ENCODE peak calls at places on chromosomes 2 and 18, in six cellular contexts. W is astrocyte of the spinal cord, K is fibroblast of villous mesenchyme, Y is spleen, G is heart left ventricle, I is AG04450. Z is an unnamed sample.

GRCh38 chr2:149370061-149370775 is 39.8 kb downstream of the LYPD6 start:
- DNase-seq in I (no peak), K (no peak), G (no peak), W (no peak), Y (no peak), Z (no peak)

GRCh38 chr2:98674233-98674964 is 56.5 kb downstream of the MGAT4A start:
- DNase-seq in I (no peak), G (no peak), W (no peak), Y (no peak), K (no peak), Z (no peak)

GRCh38 chr2:79817288-79817687 is 304.4 kb downstream of the CTNNA2 start:
- DNase-seq in G (no peak), Y (no peak), W (no peak), I (no peak), K (no peak), Z (no peak)

GRCh38 chr2:129379411-129379810 is 600.1 kb upstream of the RAB6C start:
- DNase-seq in I (no peak), G (no peak), K (no peak), W (no peak), Y (no peak), Z (no peak)

GRCh38 chr2:198309673-198310280 is 505.4 kb downstream of the PLCL1 start:
- DNase-seq in K (peak), Y (no peak), I (peak), G (no peak), W (peak), Z (no peak)

GRCh38 chr2:17398770-17399169 is 119.5 kb downstream of the RAD51AP2 start:
- DNase-seq in G (no peak), W (no peak), K (no peak), I (no peak), Y (no peak), Z (no peak)

GRCh38 chr2:53508667-53509066 is 258.9 kb upstream of the CHAC2 start:
- DNase-seq in G (no peak), K (no peak), W (no peak), Y (no peak), I (no peak), Z (no peak)

GRCh38 chr2:170084820-170085475 is 93.0 kb upstream of the MYO3B start:
- DNase-seq in Y (no peak), G (no peak), W (no peak), K (no peak), I (no peak), Z (no peak)

GRCh38 chr2:196173505-196173904 is 2.1 kb upstream of the STK17B start:
- DNase-seq in G (no peak), K (no peak), W (peak), I (no peak), Y (no peak), Z (no peak)
- H3K4me3 ChIP-seq in G (no peak), K (no peak), W (no peak), I (no peak), Y (no peak), Z (no peak)

GRCh38 chr2:240459401-240460242 is 24.2 kb downstream of the GPC1 start:
- DNase-seq in W (no peak), Y (peak), K (no peak), G (peak), I (no peak), Z (no peak)

GRCh38 chr2:240460243-240460630 is 24.8 kb downstream of the GPC1 start:
- DNase-seq in W (no peak), Y (peak), K (no peak), I (no peak), G (peak), Z (no peak)

GRCh38 chr2:240462073-240462703 is 26.7 kb downstream of the GPC1 start:
- DNase-seq in I (no peak), G (peak), W (no peak), K (no peak), Y (peak), Z (no peak)

GRCh38 chr2:240461471-240462072 is 26.1 kb downstream of the GPC1 start:
- DNase-seq in Y (peak), W (no peak), I (no peak), K (no peak), G (no peak), Z (no peak)

GRCh38 chr2:240460781-240461431 is 25.4 kb downstream of the GPC1 start:
- DNase-seq in W (no peak), G (peak), K (no peak), I (no peak), Y (peak), Z (no peak)
- TF ChIP-seq CTCF in W (peak), G (no peak), K (no peak), I (no peak), Y (no peak), Z (peak)

DNA sequence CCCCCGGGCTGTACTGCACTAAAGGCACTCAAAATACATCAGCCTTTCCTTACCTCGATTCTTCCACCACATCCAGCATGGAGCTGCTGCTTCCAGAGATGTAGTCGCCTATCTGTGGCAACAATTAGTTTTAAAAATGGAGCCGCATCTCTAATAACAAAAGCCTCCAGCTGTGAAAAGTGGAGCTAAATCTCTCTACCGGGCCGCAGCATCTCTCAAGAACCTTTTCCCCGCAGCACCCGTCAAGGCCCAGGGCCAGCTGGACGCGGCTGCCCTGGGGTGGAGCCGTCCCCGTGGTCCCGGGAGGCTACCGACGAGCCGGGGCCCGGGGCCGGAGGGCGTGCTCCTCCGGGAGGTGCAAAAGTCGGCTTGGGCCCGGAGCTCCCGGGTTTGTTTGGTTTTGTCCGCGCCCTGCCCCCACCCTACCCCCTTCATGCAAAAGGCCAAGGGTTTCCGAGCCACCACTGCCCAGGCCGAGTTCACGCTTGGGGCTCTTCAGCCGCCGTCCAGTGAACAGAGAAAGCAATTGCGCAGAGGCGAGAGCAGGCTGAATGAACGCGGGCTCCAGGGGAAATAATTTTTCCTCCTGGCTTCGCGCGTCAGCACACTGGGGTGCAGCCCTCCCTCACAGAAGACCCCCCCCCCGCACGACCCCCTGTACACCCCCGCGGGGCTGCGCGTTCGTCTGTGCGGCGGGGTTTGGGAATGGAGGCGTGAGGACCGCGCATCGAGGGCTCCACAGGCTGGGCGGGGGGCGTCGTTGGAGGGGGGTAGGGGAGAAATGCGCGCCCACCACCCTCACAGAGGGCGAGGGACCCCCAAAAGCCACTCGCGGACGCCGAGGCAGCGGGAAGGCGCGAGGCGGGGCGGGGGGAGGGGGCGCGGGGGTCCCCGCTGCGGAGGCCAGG is 554 bp upstream of the GREB1L start:
- DNase-seq in K (no peak), I (no peak), G (no peak), W (no peak), Y (no peak), Z (no peak)
- H3K4me3 ChIP-seq in K (peak), I (no peak), G (peak), W (peak), Y (peak), Z (peak)

GRCh38 chr2:20106746-20107145 is 55.3 kb upstream of the LAPTM4A start:
- DNase-seq in W (no peak), G (peak), Y (no peak), I (no peak), K (no peak), Z (no peak)
- TF ChIP-seq CTCF in W (peak), G (peak), Y (peak), I (peak), K (peak), Z (peak)

GRCh38 chr2:27715318-27716165 is 51.9 kb downstream of the SLC4A1AP start:
- DNase-seq in W (peak), G (peak), Y (no peak), K (peak), I (no peak), Z (peak)
- H3K4me3 ChIP-seq in W (peak), G (peak), Y (peak), K (peak), I (peak), Z (peak)

GRCh38 chr2:157592374-157592773 is 36.3 kb downstream of the ACVR1C start:
- DNase-seq in Y (no peak), W (no peak), G (no peak), I (no peak), K (no peak), Z (no peak)

GRCh38 chr2:157592983-157593382 is 35.7 kb downstream of the ACVR1C start:
- DNase-seq in W (peak), I (no peak), Y (no peak), G (no peak), K (peak), Z (no peak)

GRCh38 chr2:157593411-157593810 is 35.3 kb downstream of the ACVR1C start:
- DNase-seq in K (no peak), I (no peak), W (no peak), G (no peak), Y (no peak), Z (no peak)

GRCh38 chr2:157601807-157602206 is 26.9 kb downstream of the ACVR1C start:
- DNase-seq in I (no peak), Y (no peak), K (no peak), W (no peak), G (no peak), Z (no peak)

DNA sequence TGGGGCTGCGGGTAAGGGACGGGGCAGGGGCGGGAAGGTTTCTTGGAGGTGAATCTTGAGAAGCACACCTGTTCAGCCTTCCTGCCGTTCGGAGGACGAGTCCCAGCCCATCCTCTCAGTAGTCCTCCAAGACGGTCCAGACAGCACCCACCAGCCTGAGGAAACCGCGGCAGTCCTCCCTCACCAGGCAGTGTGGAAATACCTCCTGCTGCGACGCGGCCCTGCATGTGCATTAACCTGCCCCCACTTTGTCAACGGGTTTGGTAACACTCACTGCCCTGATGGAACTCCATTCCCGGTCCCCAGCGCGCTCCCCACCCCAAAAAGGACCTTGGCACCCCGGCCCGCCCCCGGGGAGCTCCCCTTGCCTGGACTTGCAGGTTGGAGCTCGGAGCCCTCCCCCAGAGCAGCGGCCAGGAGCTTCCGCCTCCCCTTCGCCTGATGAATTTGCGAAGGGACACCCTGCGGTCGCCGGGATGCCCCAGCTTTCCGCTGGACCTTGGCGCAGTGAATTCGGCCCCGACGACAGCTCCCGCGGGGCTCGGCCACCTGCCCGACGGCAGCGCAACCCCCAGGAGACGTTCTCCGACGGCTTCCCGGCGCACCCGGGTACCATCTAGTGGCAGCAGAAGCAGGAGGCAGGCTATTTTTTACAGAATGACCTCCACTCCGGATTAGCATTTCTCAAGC is 31.5 kb downstream of the ACVR1C start:
- DNase-seq in Y (peak), I (no peak), K (no peak), W (peak), G (peak), Z (no peak)
- TF ChIP-seq CTCF in Y (peak), I (peak), K (peak), W (peak), G (peak), Z (peak)

GRCh38 chr2:203583696-203584095 is 48.6 kb upstream of the RAPH1 start:
- DNase-seq in I (no peak), G (peak), W (peak), Y (no peak), K (no peak), Z (peak)
- H3K4me3 ChIP-seq in I (no peak), G (no peak), W (no peak), Y (no peak), K (no peak), Z (no peak)

GRCh38 chr2:239275037-239275685 is 125.7 kb downstream of the HDAC4 start:
- DNase-seq in I (peak), G (peak), W (peak), K (peak), Y (peak), Z (peak)
- TF ChIP-seq CTCF in I (peak), G (no peak), W (no peak), K (peak), Y (peak), Z (no peak)